ENCODE peak calls at places on chromosome 14, in four cellular contexts. One of them, this sample, is unnamed.

GRCh38 chr14:70888151-70888499 is 19.1 kb upstream of the PCNX1 start:
- DNase-seq in upper lobe of left lung: no peak
- DNase-seq in suprapubic skin: no peak
- DNase-seq in mesenchymal stem cell: no peak
- DNase-seq in this sample: no peak

GRCh38 chr14:75849496-75849895 is 132.3 kb downstream of the TGFB3 start:
- DNase-seq in upper lobe of left lung: no peak
- DNase-seq in suprapubic skin: no peak
- DNase-seq in mesenchymal stem cell: no peak
- DNase-seq in this sample: no peak

GRCh38 chr14:93832665-93833064 is 44.4 kb upstream of the PRIMA1 start:
- DNase-seq in upper lobe of left lung: peak; percentile 27
- DNase-seq in suprapubic skin: peak; percentile 24
- DNase-seq in mesenchymal stem cell: no peak
- DNase-seq in this sample: no peak

GRCh38 chr14:79017561-79017960 is 847.4 kb downstream of the NRXN3 start:
- DNase-seq in upper lobe of left lung: no peak
- DNase-seq in suprapubic skin: no peak
- DNase-seq in mesenchymal stem cell: no peak
- DNase-seq in this sample: no peak

GRCh38 chr14:59819446-59820088 is 51.0 kb downstream of the RTN1 start:
- DNase-seq in upper lobe of left lung: no peak
- DNase-seq in suprapubic skin: no peak
- DNase-seq in mesenchymal stem cell: no peak
- DNase-seq in this sample: no peak

GRCh38 chr14:92513966-92514843 is 624 bp downstream of the RIN3 start:
- DNase-seq in upper lobe of left lung: no peak
- DNase-seq in suprapubic skin: no peak
- DNase-seq in mesenchymal stem cell: peak; percentile 54
- DNase-seq in this sample: peak; percentile 60

GRCh38 chr14:22540811-22541360 is 48.1 kb downstream of the DAD1 start:
- DNase-seq in upper lobe of left lung: no peak
- DNase-seq in suprapubic skin: no peak
- DNase-seq in mesenchymal stem cell: no peak
- DNase-seq in this sample: no peak

GRCh38 chr14:95725685-95726336 is 11.9 kb upstream of the TCL1A start:
- DNase-seq in upper lobe of left lung: no peak
- DNase-seq in suprapubic skin: no peak
- DNase-seq in mesenchymal stem cell: no peak
- DNase-seq in this sample: no peak

GRCh38 chr14:93299831-93300230 is 33.0 kb downstream of the BTBD7 start:
- DNase-seq in upper lobe of left lung: no peak
- DNase-seq in suprapubic skin: no peak
- DNase-seq in mesenchymal stem cell: no peak
- DNase-seq in this sample: no peak

GRCh38 chr14:55388160-55388559 is 23.5 kb downstream of the ATG14 start:
- DNase-seq in upper lobe of left lung: no peak
- DNase-seq in suprapubic skin: no peak
- DNase-seq in mesenchymal stem cell: peak; percentile 35
- DNase-seq in this sample: peak; percentile 40

GRCh38 chr14:66140213-66140918 is 345.8 kb upstream of the CCDC196 start:
- DNase-seq in upper lobe of left lung: no peak
- DNase-seq in suprapubic skin: no peak
- DNase-seq in mesenchymal stem cell: no peak
- DNase-seq in this sample: no peak

GRCh38 chr14:20686386-20687143 is 2.0 kb upstream of the ANG start:
- DNase-seq in upper lobe of left lung: no peak
- DNase-seq in suprapubic skin: no peak
- DNase-seq in mesenchymal stem cell: no peak
- DNase-seq in this sample: no peak

GRCh38 chr14:90489916-90490726 is 93.3 kb downstream of the CALM1 start:
- DNase-seq in upper lobe of left lung: no peak
- DNase-seq in suprapubic skin: no peak
- DNase-seq in mesenchymal stem cell: no peak
- DNase-seq in this sample: peak; percentile 37

GRCh38 chr14:85421166-85421877 is 108.6 kb upstream of the FLRT2 start:
- DNase-seq in upper lobe of left lung: no peak
- DNase-seq in suprapubic skin: no peak
- DNase-seq in mesenchymal stem cell: peak; percentile 95
- DNase-seq in this sample: peak; percentile 93

GRCh38 chr14:53845813-53846693 is 110.6 kb downstream of the BMP4 start:
- DNase-seq in upper lobe of left lung: no peak
- DNase-seq in suprapubic skin: no peak
- DNase-seq in mesenchymal stem cell: no peak
- DNase-seq in this sample: no peak

GRCh38 chr14:81289516-81289915 is 68.8 kb upstream of the GTF2A1 start:
- DNase-seq in upper lobe of left lung: no peak
- DNase-seq in suprapubic skin: no peak
- DNase-seq in mesenchymal stem cell: no peak
- DNase-seq in this sample: no peak

GRCh38 chr14:61724133-61724532 is 28.8 kb downstream of the HIF1A start:
- DNase-seq in upper lobe of left lung: no peak
- DNase-seq in suprapubic skin: no peak
- DNase-seq in mesenchymal stem cell: no peak
- DNase-seq in this sample: no peak
- H3K27ac ChIP-seq in upper lobe of left lung: no peak overlapping the region
- H3K27ac ChIP-seq in suprapubic skin: no peak overlapping the region
- H3K27ac ChIP-seq in mesenchymal stem cell: peak overlapping the region; percentile 28
- H3K27ac ChIP-seq in this sample: peak overlapping the region; percentile 61

DNA sequence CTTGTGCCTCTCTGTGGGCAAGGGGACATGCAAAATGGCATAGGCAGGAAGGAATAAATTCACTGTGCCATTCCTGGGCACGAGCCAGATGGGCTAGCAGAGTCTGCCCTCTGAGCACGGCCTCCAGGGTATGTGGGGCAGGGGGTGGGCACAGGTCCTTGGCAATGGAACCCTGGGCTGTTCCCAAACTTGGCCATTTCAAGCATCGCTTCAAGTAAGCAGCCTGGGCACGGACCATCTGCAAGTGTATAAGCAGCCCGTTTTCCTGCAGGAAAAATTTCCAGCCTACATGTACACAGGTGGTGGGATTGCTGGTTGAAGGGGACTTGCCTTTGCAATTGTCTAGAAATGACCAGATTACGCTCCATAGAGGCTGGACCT is 40.3 kb downstream of the CCDC85C start:
- DNase-seq in upper lobe of left lung: no peak
- DNase-seq in suprapubic skin: no peak
- DNase-seq in mesenchymal stem cell: no peak
- DNase-seq in this sample: no peak
- H3K27ac ChIP-seq in upper lobe of left lung: peak overlapping the region; percentile 25
- H3K27ac ChIP-seq in suprapubic skin: peak overlapping the region; percentile 77
- H3K27ac ChIP-seq in mesenchymal stem cell: no peak overlapping the region
- H3K27ac ChIP-seq in this sample: no peak overlapping the region

GRCh38 chr14:43778607-43778955 is 728.5 kb downstream of the FSCB start:
- DNase-seq in upper lobe of left lung: no peak
- DNase-seq in suprapubic skin: no peak
- DNase-seq in mesenchymal stem cell: no peak
- DNase-seq in this sample: no peak
- H3K27ac ChIP-seq in upper lobe of left lung: no peak overlapping the region
- H3K27ac ChIP-seq in suprapubic skin: no peak overlapping the region
- H3K27ac ChIP-seq in mesenchymal stem cell: no peak overlapping the region
- H3K27ac ChIP-seq in this sample: no peak overlapping the region

DNA sequence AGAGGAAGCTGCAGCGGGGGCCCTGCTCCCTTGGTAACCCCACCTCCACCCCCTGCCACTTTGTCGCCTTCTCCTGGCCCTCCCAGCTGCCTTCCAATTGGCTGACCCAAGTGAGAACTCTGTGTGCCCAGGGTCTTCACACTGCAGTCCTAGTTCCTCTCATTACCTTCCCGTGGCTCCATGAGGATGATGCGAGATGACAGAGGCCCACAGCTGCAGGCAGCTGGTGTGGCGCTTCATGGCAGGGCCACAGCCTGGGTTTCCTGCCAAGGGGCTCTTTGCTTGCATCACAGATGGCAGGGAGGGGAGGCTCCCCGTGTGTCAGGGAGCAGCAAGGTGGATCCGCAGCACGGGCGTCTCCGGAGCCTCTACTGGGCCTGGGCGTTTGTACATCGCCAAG is 29.0 kb downstream of the DEGS2 start:
- DNase-seq in upper lobe of left lung: no peak
- DNase-seq in suprapubic skin: no peak
- DNase-seq in mesenchymal stem cell: no peak
- DNase-seq in this sample: no peak
- H3K27ac ChIP-seq in upper lobe of left lung: no peak overlapping the region
- H3K27ac ChIP-seq in suprapubic skin: peak overlapping the region; percentile 58
- H3K27ac ChIP-seq in mesenchymal stem cell: no peak overlapping the region
- H3K27ac ChIP-seq in this sample: no peak overlapping the region

GRCh38 chr14:77007975-77008421 is 20.5 kb downstream of the IRF2BPL start:
- DNase-seq in upper lobe of left lung: peak; percentile 92
- DNase-seq in suprapubic skin: no peak
- DNase-seq in mesenchymal stem cell: no peak
- DNase-seq in this sample: no peak
- H3K27ac ChIP-seq in upper lobe of left lung: peak overlapping the region; percentile 78
- H3K27ac ChIP-seq in suprapubic skin: peak overlapping the region; percentile 88
- H3K27ac ChIP-seq in mesenchymal stem cell: no peak overlapping the region
- H3K27ac ChIP-seq in this sample: no peak overlapping the region

GRCh38 chr14:68270342-68270741 is 450.8 kb downstream of the RAD51B start:
- DNase-seq in upper lobe of left lung: no peak
- DNase-seq in suprapubic skin: no peak
- DNase-seq in mesenchymal stem cell: no peak
- DNase-seq in this sample: no peak
- H3K27ac ChIP-seq in upper lobe of left lung: peak overlapping the region; percentile 52
- H3K27ac ChIP-seq in suprapubic skin: no peak overlapping the region
- H3K27ac ChIP-seq in mesenchymal stem cell: no peak overlapping the region
- H3K27ac ChIP-seq in this sample: no peak overlapping the region

GRCh38 chr14:58477653-58478052 is 50.1 kb downstream of the KIAA0586 start:
- DNase-seq in upper lobe of left lung: no peak
- DNase-seq in suprapubic skin: no peak
- DNase-seq in mesenchymal stem cell: no peak
- DNase-seq in this sample: no peak
- H3K27ac ChIP-seq in upper lobe of left lung: no peak overlapping the region
- H3K27ac ChIP-seq in suprapubic skin: no peak overlapping the region
- H3K27ac ChIP-seq in mesenchymal stem cell: no peak overlapping the region
- H3K27ac ChIP-seq in this sample: no peak overlapping the region

DNA sequence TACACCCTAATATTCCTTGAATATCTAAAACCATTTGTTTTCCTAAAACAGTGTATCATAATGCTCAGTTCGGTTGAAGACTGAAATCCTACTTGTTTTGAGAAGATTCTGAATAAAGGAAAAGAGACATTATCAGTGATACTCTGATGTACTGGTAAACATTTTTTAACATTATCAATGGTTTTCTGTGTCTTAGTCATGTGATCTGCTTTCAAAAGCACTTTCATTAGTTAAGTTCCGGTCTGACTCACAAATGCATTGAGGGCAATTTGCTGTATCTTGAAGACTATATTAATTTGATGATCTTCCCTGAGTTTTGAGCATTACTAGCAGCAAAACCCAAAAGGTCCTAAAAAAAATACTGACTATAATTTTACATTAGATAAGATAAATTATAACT is 145.6 kb downstream of the PRKD1 start:
- DNase-seq in upper lobe of left lung: no peak
- DNase-seq in suprapubic skin: no peak
- DNase-seq in mesenchymal stem cell: no peak
- DNase-seq in this sample: no peak
- H3K27ac ChIP-seq in upper lobe of left lung: no peak overlapping the region
- H3K27ac ChIP-seq in suprapubic skin: no peak overlapping the region
- H3K27ac ChIP-seq in mesenchymal stem cell: no peak overlapping the region
- H3K27ac ChIP-seq in this sample: no peak overlapping the region